ENCODE peak calls at places on chromosomes 4 and X, in six cellular contexts. Q is H9; O is heart right ventricle; Z is activated CD8-positive, alpha-beta T cell treated with anti-CD3 and anti-CD28 coated beads for 36 hours; R is CD4-positive, alpha-beta T cell; D is astrocyte of the spinal cord. G is an unnamed sample.

GRCh38 chrX:30085571-30085970 is 129.8 kb upstream of the MAGEB2 start:
- DNase-seq in D (no peak), R (no peak), Q (no peak), Z (no peak), O (no peak), G (no peak)

GRCh38 chr4:91621446-91621845 is 682.3 kb upstream of the GRID2 start:
- DNase-seq in Z (no peak), D (no peak), R (no peak), O (no peak), Q (no peak), G (no peak)

GRCh38 chr4:41024556-41025491 is 189.5 kb downstream of the APBB2 start:
- DNase-seq in Z (no peak), D (no peak), O (no peak), Q (no peak), R (no peak), G (no peak)

GRCh38 chr4:38759077-38759789 is 23.6 kb downstream of the TLR10 start:
- DNase-seq in Q (peak; percentile 67), R (peak; percentile 45), Z (peak; percentile 76), D (peak; percentile 69), O (peak; percentile 31), G (peak; percentile 48)

GRCh38 chr4:184028571-184028996 is 123.5 kb downstream of the STOX2 start:
- DNase-seq in Z (peak; percentile 37), Q (no peak), O (no peak), R (no peak), D (no peak), G (no peak)

GRCh38 chrX:77087529-77088169 is 359.5 kb upstream of the FGF16 start:
- DNase-seq in O (no peak), Z (no peak), Q (no peak), D (peak; percentile 58), R (no peak), G (no peak)

GRCh38 chrX:46125139-46125538 is 420.1 kb downstream of the ZNF674 start:
- DNase-seq in Z (no peak), R (no peak), O (no peak), Q (no peak), D (peak; percentile 1), G (no peak)

GRCh38 chr4:158710814-158711213 is 12.4 kb downstream of the PPID start:
- DNase-seq in O (no peak), D (peak; percentile 14), Z (peak; percentile 7), R (no peak), Q (no peak), G (no peak)

GRCh38 chrX:15399901-15400500 is 15.8 kb upstream of the VEGFD start:
- DNase-seq in Q (no peak), R (no peak), D (no peak), O (no peak), Z (no peak), G (no peak)

GRCh38 chrX:108018659-108019381 is 26.0 kb upstream of the VSIG1 start:
- DNase-seq in Z (peak; percentile 27), R (peak; percentile 16), Q (no peak), O (no peak), D (no peak), G (no peak)

GRCh38 chr4:149896428-149896827 is 80.8 kb upstream of the IQCM start:
- DNase-seq in O (no peak), Q (no peak), Z (no peak), D (peak; percentile 50), R (no peak), G (no peak)

GRCh38 chr4:69828828-69829227 is 31.1 kb downstream of the SULT1E1 start:
- DNase-seq in O (no peak), D (peak; percentile 43), Z (no peak), R (no peak), Q (no peak), G (no peak)

GRCh38 chrX:134628663-134629062 is 29.6 kb downstream of the PLAC1 start:
- DNase-seq in Z (no peak), Q (no peak), D (no peak), O (no peak), R (no peak), G (no peak)

GRCh38 chr4:76831475-76832390 is 66.2 kb downstream of the SOWAHB start:
- DNase-seq in D (peak; percentile 33), O (no peak), Z (no peak), R (no peak), Q (no peak), G (no peak)

GRCh38 chr4:76305033-76305687 is 1.4 kb upstream of the STBD1 start:
- DNase-seq in Q (no peak), Z (peak; percentile 53), D (no peak), R (no peak), O (no peak), G (no peak)

GRCh38 chr4:37392540-37393255 is 148.2 kb downstream of the NWD2 start:
- DNase-seq in O (peak; percentile 35), R (no peak), Z (no peak), Q (no peak), D (peak; percentile 24), G (no peak)

GRCh38 chr4:32519060-32519459 is 1798.9 kb downstream of the PCDH7 start:
- DNase-seq in D (peak; percentile 29), R (no peak), Q (no peak), Z (no peak), O (no peak), G (no peak)

GRCh38 chr4:37073226-37073840 is 171.2 kb upstream of the NWD2 start:
- DNase-seq in Q (no peak), R (no peak), D (no peak), Z (no peak), O (no peak), G (no peak)

GRCh38 chr4:158856852-158857251 is 88.0 kb downstream of the FNIP2 start:
- DNase-seq in Q (no peak), R (no peak), Z (no peak), O (no peak), D (peak; percentile 58), G (peak; percentile 63)

GRCh38 chr4:2842667-2843022 is 999 bp upstream of the ADD1 start:
- DNase-seq in R (no peak), Q (peak; percentile 34), Z (no peak), O (no peak), D (no peak), G (no peak)

GRCh38 chrX:48579259-48579658 is 5.0 kb downstream of the RBM3 start:
- DNase-seq in Z (no peak), D (no peak), R (no peak), Q (no peak), O (no peak), G (no peak)

GRCh38 chr4:151694819-151695730 is 65.7 kb downstream of the GATB start:
- DNase-seq in Q (no peak), R (no peak), D (no peak), O (no peak), Z (no peak), G (no peak)

GRCh38 chrX:154512879-154513553 is 3.0 kb downstream of the FAM3A start:
- DNase-seq in R (no peak), Q (no peak), O (no peak), D (no peak), Z (no peak), G (no peak)

GRCh38 chr4:14719053-14719452 is 283.2 kb upstream of the CPEB2 start:
- DNase-seq in Z (no peak), O (no peak), Q (no peak), D (peak; percentile 91), R (no peak), G (no peak)

GRCh38 chr4:122739174-122739573 is 6.7 kb downstream of the BBS12 start:
- DNase-seq in Z (no peak), O (no peak), Q (no peak), D (peak; percentile 86), R (no peak), G (no peak)
- TF ChIP-seq CTCF in Z (no peak), O (no peak), Q (no peak), D (no peak), R (no peak), G (no peak)

DNA sequence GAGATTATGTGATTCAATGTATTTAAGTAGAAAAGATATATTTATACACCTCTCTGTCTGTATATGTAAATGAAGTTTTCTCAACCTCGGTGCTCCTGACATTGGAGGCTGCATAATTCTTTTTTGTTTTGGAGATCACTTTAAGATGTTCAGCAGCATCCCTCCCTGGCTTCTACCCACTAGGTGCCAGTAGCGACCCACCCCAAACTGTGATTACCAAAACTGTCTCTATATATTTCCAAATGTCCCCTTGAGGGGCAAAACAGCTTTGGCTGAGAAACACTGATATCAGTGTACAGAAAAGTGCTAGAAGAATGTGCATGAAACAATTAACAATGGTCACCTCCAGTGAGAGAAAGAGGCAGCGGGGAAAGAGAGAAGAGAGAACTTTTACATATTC is 51.2 kb downstream of the DCX start:
- DNase-seq in Q (no peak), D (no peak), Z (no peak), R (no peak), O (no peak), G (no peak)
- TF ChIP-seq CTCF in Q (peak; percentile 68), D (no peak), Z (no peak), R (no peak), O (no peak), G (no peak)

GRCh38 chr4:143396695-143397094 is 60.0 kb downstream of the GAB1 start:
- DNase-seq in O (no peak), Z (no peak), Q (no peak), R (no peak), D (no peak), G (no peak)

GRCh38 chr4:143397335-143397734 is 60.7 kb downstream of the GAB1 start:
- DNase-seq in D (no peak), Z (no peak), O (no peak), Q (no peak), R (no peak), G (no peak)

GRCh38 chr4:143397887-143398286 is 61.2 kb downstream of the GAB1 start:
- DNase-seq in D (no peak), O (no peak), Z (no peak), R (no peak), Q (no peak), G (no peak)

GRCh38 chr4:143400082-143400481 is 63.4 kb downstream of the GAB1 start:
- DNase-seq in D (no peak), Z (no peak), R (no peak), O (no peak), Q (no peak), G (no peak)

DNA sequence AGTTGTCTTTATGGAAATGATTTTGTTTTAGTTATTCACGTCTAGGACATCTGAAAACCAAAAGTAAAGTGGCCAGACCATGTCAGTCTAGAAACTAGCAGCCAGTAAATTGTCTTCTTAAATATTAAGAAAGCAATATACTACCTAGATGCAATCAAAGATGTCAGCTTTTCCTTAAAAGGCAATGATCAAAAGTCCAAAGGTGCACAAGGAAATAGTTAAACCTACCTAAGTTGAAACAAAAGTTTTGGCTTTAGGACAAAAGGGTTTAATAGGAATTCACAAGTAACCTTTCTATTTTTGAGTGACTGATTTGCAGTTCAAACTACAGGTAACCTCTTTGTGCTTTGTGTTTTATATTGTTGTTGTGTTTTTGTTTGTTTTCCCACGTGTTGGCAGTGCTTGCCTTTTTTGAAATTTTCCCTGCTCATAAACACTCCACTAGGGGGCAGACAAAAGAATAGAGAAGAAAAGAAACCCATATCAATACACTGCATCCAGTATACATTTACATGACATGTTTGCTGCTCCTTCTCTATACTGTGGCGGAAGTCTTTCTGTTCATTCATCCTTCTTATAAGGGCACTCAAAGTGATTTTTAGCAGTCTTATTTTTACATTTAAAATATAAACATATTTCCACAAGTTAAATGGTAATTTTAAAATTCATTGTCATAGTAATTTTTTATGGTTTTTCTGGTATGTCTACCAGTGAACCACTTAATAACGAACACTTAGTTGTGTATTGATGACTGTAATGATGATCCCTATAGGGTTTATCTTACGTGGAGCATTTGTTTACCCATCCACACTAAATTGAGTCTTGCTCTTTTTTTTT is 62.7 kb downstream of the GAB1 start:
- DNase-seq in D (peak; percentile 29), Z (no peak), O (no peak), R (no peak), Q (no peak), G (no peak)
- TF ChIP-seq CTCF in D (peak; percentile 71), Z (peak; percentile 82), O (peak; percentile 71), R (peak; percentile 69), Q (peak; percentile 79), G (peak; percentile 41)

GRCh38 chr4:71307729-71308128 is 31.1 kb upstream of the SLC4A4 start:
- DNase-seq in Z (no peak), R (no peak), O (no peak), D (no peak), Q (no peak), G (no peak)
- TF ChIP-seq CTCF in Z (no peak), R (no peak), O (no peak), D (no peak), Q (no peak), G (no peak)

G was measured in GM13976.